ENCODE peak calls at places on chromosomes 6 and 20, in seven cellular contexts. F, K, E, Q, I, H and L are unnamed samples.

GRCh38 chr6:149897015-149897697 is 757 bp downstream of the RAET1E start:
- DNase-seq in K (no peak), I (peak), F (peak), E (no peak), Q (no peak), H (peak), L (no peak)

GRCh38 chr6:1418471-1419191 is 29.3 kb downstream of the FOXF2 start:
- DNase-seq in E (no peak), I (no peak), H (no peak), F (no peak), K (no peak), Q (no peak), L (no peak)

GRCh38 chr6:111589366-111589765 is 16.3 kb downstream of the TRAF3IP2 start:
- DNase-seq in K (no peak), Q (no peak), I (peak), E (no peak), F (peak), H (no peak), L (no peak)

GRCh38 chr6:163745566-163746400 is 331.3 kb downstream of the QKI start:
- DNase-seq in H (peak), E (no peak), I (peak), K (no peak), Q (no peak), F (no peak), L (no peak)

GRCh38 chr6:31128093-31128676 is 7.9 kb upstream of the CDSN start:
- DNase-seq in E (peak), Q (peak), H (no peak), I (peak), F (no peak), K (no peak), L (no peak)

GRCh38 chr6:84762220-84762940 is 2.0 kb downstream of the TBX18 start:
- DNase-seq in F (peak), H (no peak), I (peak), E (no peak), K (no peak), Q (no peak), L (no peak)

GRCh38 chr20:50120935-50121693 is 8.2 kb upstream of the UBE2V1 start:
- DNase-seq in K (peak), E (peak), H (peak), Q (peak), F (no peak), I (peak), L (peak)

GRCh38 chr20:47664068-47664437 is 121.2 kb downstream of the SULF2 start:
- DNase-seq in I (no peak), F (no peak), Q (no peak), H (no peak), E (no peak), K (no peak), L (no peak)

GRCh38 chr6:100464162-100464851 is 414 bp downstream of the SIM1 start:
- DNase-seq in K (no peak), H (no peak), E (no peak), I (no peak), Q (no peak), F (peak), L (no peak)

GRCh38 chr20:50586531-50587232 is 76.5 kb downstream of the PTPN1 start:
- DNase-seq in Q (no peak), K (no peak), E (no peak), F (peak), I (no peak), H (no peak), L (no peak)

GRCh38 chr6:138104618-138105213 is 2.5 kb downstream of the PERP start:
- DNase-seq in Q (no peak), E (no peak), I (no peak), K (no peak), H (no peak), F (no peak), L (no peak)

GRCh38 chr6:43129434-43130194 is 41.5 kb upstream of the SRF start:
- DNase-seq in F (no peak), H (no peak), E (no peak), I (peak), K (no peak), Q (no peak), L (no peak)

GRCh38 chr20:1062334-1063015 is 55.9 kb upstream of the PSMF1 start:
- DNase-seq in I (no peak), H (no peak), K (no peak), F (no peak), E (no peak), Q (no peak), L (no peak)

GRCh38 chr20:45174434-45175364 is at the start of gene PI3:
- DNase-seq in I (no peak), H (no peak), F (no peak), Q (no peak), E (no peak), K (no peak), L (no peak)

GRCh38 chr6:165821754-165822153 is 158.7 kb upstream of the PDE10A start:
- DNase-seq in E (no peak), Q (no peak), I (no peak), F (no peak), H (no peak), K (no peak), L (no peak)